ENCODE peak calls at places on chromosomes 4 and X, in ten cellular contexts. D is CD8-positive, alpha-beta T cell; Q is right atrium auricular region; E is H1; V is IMR-90; U is AG04450; P is fibroblast of lung; N is mammary epithelial cell; H is colonic mucosa; F is foreskin keratinocyte. Y is an unnamed sample.

GRCh38 chrX:81414630-81415029 is 212.7 kb downstream of the SH3BGRL start:
- DNase-seq in U (no peak), V (no peak), N (no peak), Q (no peak), F (no peak), H (no peak), E (no peak), P (no peak), D (no peak), Y (no peak)

GRCh38 chrX:19097553-19097952 is 24.7 kb downstream of the ADGRG2 start:
- DNase-seq in P (no peak), H (no peak), U (no peak), Q (no peak), V (no peak), F (no peak), N (no peak), D (no peak), E (no peak), Y (no peak)

GRCh38 chr4:177077572-177077971 is 232.1 kb upstream of the NEIL3 start:
- DNase-seq in P (no peak), E (no peak), D (no peak), H (no peak), V (no peak), F (no peak), Q (no peak), N (no peak), U (no peak), Y (no peak)

GRCh38 chr4:83011779-83012630 is 1.4 kb upstream of the LIN54 start:
- DNase-seq in E (no peak), U (no peak), Q (peak), F (peak), D (peak), H (peak), P (no peak), N (peak), V (peak), Y (peak)

GRCh38 chr4:102641796-102642195 is 119.0 kb downstream of the MANBA start:
- DNase-seq in U (no peak), P (no peak), N (no peak), E (no peak), D (no peak), F (no peak), H (no peak), Q (no peak), V (no peak), Y (no peak)

GRCh38 chr4:38046735-38047487 is 86.7 kb downstream of the PTTG2 start:
- DNase-seq in P (peak), F (no peak), V (peak), D (no peak), N (no peak), U (no peak), E (no peak), Q (no peak), H (no peak), Y (no peak)

GRCh38 chrX:154351183-154352011 is 23.0 kb downstream of the FLNA start:
- DNase-seq in Q (no peak), U (no peak), E (no peak), D (peak), F (no peak), V (no peak), H (no peak), N (no peak), P (no peak), Y (no peak)

GRCh38 chrX:153687121-153688039 is at the start of gene SLC6A8:
- DNase-seq in D (no peak), Q (peak), H (peak), E (no peak), N (peak), U (peak), F (no peak), V (peak), P (peak), Y (peak)

GRCh38 chr4:37742149-37742548 is 56.0 kb upstream of the RELL1 start:
- DNase-seq in N (peak), V (no peak), F (peak), H (no peak), U (no peak), P (no peak), D (no peak), Q (no peak), E (no peak), Y (peak)

GRCh38 chr4:81166431-81166830 is 48.6 kb downstream of the PRKG2 start:
- DNase-seq in V (no peak), U (no peak), Q (no peak), D (no peak), F (peak), E (no peak), H (no peak), N (peak), P (peak), Y (no peak)

GRCh38 chr4:1792832-1793495 is at the start of gene FGFR3:
- DNase-seq in H (peak), F (no peak), P (peak), V (no peak), D (peak), U (no peak), N (no peak), Q (no peak), E (peak), Y (peak)

GRCh38 chr4:114694770-114695169 is 96.2 kb downstream of the UGT8 start:
- DNase-seq in Q (no peak), N (peak), U (no peak), V (peak), H (no peak), F (peak), P (peak), E (no peak), D (no peak), Y (peak)

GRCh38 chrX:40749874-40750273 is 14.5 kb upstream of the MED14 start:
- DNase-seq in H (no peak), V (no peak), E (no peak), F (no peak), P (no peak), U (no peak), N (no peak), D (no peak), Q (no peak), Y (no peak)

GRCh38 chr4:20809796-20810195 is 109.5 kb downstream of the PACRGL start:
- DNase-seq in F (peak), E (peak), H (no peak), Q (no peak), P (no peak), N (peak), D (no peak), U (no peak), V (no peak), Y (peak)

GRCh38 chr4:89009107-89009506 is 47.9 kb downstream of the FAM13A start:
- DNase-seq in H (no peak), U (no peak), D (no peak), P (no peak), N (no peak), E (no peak), F (no peak), Q (no peak), V (no peak), Y (no peak)

GRCh38 chr4:7299051-7299907 is 106.9 kb downstream of the SORCS2 start:
- DNase-seq in V (no peak), E (no peak), Q (no peak), D (no peak), P (no peak), H (no peak), F (no peak), U (no peak), N (no peak), Y (no peak)

GRCh38 chr4:27008693-27009092 is 148.1 kb downstream of the STIM2 start:
- DNase-seq in F (no peak), E (no peak), U (no peak), H (no peak), P (no peak), D (no peak), V (no peak), Q (no peak), N (no peak), Y (no peak)

GRCh38 chr4:24321151-24321550 is 263.2 kb downstream of the DHX15 start:
- DNase-seq in N (no peak), E (no peak), U (no peak), F (peak), V (peak), D (no peak), Q (no peak), H (no peak), P (peak), Y (peak)

GRCh38 chr4:4203688-4204400 is 22.9 kb downstream of the OTOP1 start:
- DNase-seq in V (no peak), P (no peak), Q (no peak), H (no peak), E (no peak), F (no peak), U (no peak), D (no peak), N (no peak), Y (no peak)

GRCh38 chrX:39946822-39947221 is 150.9 kb downstream of the BCOR start:
- DNase-seq in E (no peak), N (peak), F (peak), P (peak), D (no peak), H (no peak), Q (no peak), U (peak), V (peak), Y (no peak)

GRCh38 chrX:56764153-56764974 is 35.3 kb downstream of the NBDY start:
- DNase-seq in P (peak), N (peak), F (peak), V (peak), U (peak), D (peak), H (peak), Q (peak), E (no peak), Y (peak)

GRCh38 chr4:88017516-88018302 is 10.3 kb downstream of the PKD2 start:
- DNase-seq in U (peak), D (no peak), P (peak), V (peak), N (peak), E (no peak), Q (no peak), F (peak), H (no peak), Y (peak)

GRCh38 chr4:188031751-188032150 is 36.2 kb downstream of the ZFP42 start:
- DNase-seq in N (no peak), H (no peak), P (no peak), U (no peak), F (no peak), D (no peak), E (no peak), Q (no peak), V (no peak), Y (no peak)

GRCh38 chrX:116749943-116750342 is 287.2 kb upstream of the CT83 start:
- DNase-seq in Q (no peak), H (no peak), N (peak), U (no peak), E (no peak), F (peak), V (no peak), P (no peak), D (no peak), Y (peak)

GRCh38 chr4:3215256-3215655 is 33.7 kb upstream of the MSANTD1 start:
- DNase-seq in U (no peak), P (no peak), D (no peak), E (no peak), Q (no peak), F (no peak), V (no peak), H (no peak), N (no peak), Y (no peak)

GRCh38 chr4:41069838-41070237 is 144.5 kb downstream of the APBB2 start:
- DNase-seq in P (no peak), U (no peak), V (no peak), N (no peak), Q (no peak), D (no peak), H (no peak), F (no peak), E (no peak), Y (no peak)

GRCh38 chrX:70044541-70045245 is 5.0 kb downstream of the AWAT2 start:
- DNase-seq in Q (no peak), P (no peak), N (no peak), D (no peak), U (no peak), E (no peak), H (no peak), F (no peak), V (peak), Y (no peak)

GRCh38 chr4:123545569-123546122 is 149.1 kb downstream of the SPRY1 start:
- DNase-seq in F (no peak), V (no peak), H (no peak), P (peak), U (no peak), Q (no peak), N (no peak), E (no peak), D (no peak), Y (no peak)

GRCh38 chr4:38562751-38563198 is 101.2 kb upstream of the KLF3 start:
- DNase-seq in E (no peak), U (no peak), Q (peak), H (peak), D (no peak), V (peak), N (peak), P (no peak), F (no peak), Y (peak)

GRCh38 chr4:105923507-105924238 is 28.4 kb downstream of the NPNT start:
- DNase-seq in P (peak), Q (no peak), U (no peak), V (no peak), H (no peak), D (no peak), E (no peak), F (peak), N (peak), Y (peak)

GRCh38 chr4:169109276-169109675 is 99.2 kb upstream of the CBR4 start:
- DNase-seq in Q (no peak), H (no peak), D (no peak), U (no peak), N (no peak), P (no peak), E (no peak), V (no peak), F (no peak), Y (no peak)

GRCh38 chrX:31580726-31581125 is 508.9 kb upstream of the FTHL17 start:
- DNase-seq in E (no peak), F (peak), P (peak), H (no peak), D (no peak), N (peak), Q (no peak), V (peak), U (no peak), Y (peak)

DNA sequence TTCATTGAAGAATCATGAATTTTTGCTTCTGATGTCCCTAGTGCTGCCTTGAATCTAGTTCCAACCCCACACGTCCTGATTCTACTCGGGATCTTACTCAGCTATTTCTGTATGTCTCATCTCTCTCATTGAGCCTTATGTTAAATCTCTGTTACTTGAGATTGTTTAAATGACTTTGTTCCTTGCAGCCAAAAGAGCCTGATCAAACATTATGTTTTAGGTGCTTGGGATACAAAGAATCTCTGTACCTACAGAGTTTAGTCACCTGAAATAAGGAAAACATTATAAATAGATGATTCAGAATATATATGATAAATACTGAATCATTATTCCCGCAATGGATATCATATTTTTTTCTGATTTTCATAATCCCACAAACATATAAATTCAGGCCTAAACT is 13.7 kb upstream of the ANKRD50 start:
- DNase-seq in V (no peak), N (peak), D (no peak), U (no peak), H (no peak), P (no peak), F (peak), Q (no peak), E (no peak), Y (no peak)
- H3K27ac ChIP-seq in V (no peak), N (no peak), D (no peak), U (no peak), H (no peak), P (no peak), F (no peak), Q (no peak), E (no peak), Y (no peak)

GRCh38 chr4:73727685-73728084 is 12.7 kb upstream of the CXCL8 start:
- DNase-seq in P (no peak), D (no peak), F (no peak), Q (no peak), U (no peak), N (no peak), V (no peak), H (no peak), E (no peak), Y (no peak)
- TF ChIP-seq CTCF in P (no peak), D (no peak), F (no peak), Q (no peak), U (no peak), N (no peak), V (no peak), H (no peak), E (no peak), Y (no peak)

DNA sequence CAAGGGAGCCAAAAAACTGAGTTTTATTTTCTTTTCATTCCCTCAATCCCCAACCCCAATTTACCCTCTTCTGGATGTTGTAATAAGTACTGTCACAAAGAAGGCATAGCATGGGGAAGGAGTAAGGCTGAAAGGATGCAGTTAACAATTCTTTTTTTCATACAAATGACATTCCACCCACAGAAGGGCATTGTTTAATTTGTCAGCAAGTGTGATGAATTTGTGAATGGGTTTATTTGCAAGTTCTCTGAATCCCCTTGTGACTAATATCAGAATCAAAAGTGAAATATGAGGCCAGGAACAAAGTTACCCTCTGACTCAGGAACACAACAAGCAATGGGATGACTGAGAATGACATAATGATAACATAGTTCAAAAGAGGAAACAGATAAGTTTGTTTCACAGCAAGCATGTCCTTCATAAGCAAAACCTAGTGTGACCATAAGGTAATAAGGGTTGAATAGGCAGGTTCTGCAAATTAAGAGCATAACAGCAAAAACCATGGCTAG is 2.1 kb downstream of the GEMIN8 start:
- DNase-seq in H (no peak), V (peak), Q (no peak), N (peak), D (no peak), E (no peak), P (peak), F (peak), U (peak), Y (peak)
- H3K27ac ChIP-seq in H (no peak), V (no peak), Q (no peak), N (peak), D (no peak), E (no peak), P (no peak), F (peak), U (peak), Y (peak)

GRCh38 chr4:140277576-140277975 is 95.9 kb upstream of the SCOC start:
- DNase-seq in N (no peak), Q (no peak), F (no peak), D (no peak), V (peak), P (no peak), U (no peak), H (no peak), E (no peak), Y (no peak)

GRCh38 chr4:140284449-140284848 is 89.0 kb upstream of the SCOC start:
- DNase-seq in V (no peak), F (no peak), Q (no peak), N (no peak), D (no peak), P (no peak), H (no peak), E (no peak), U (no peak), Y (no peak)

GRCh38 chr4:140286503-140286902 is 86.9 kb upstream of the SCOC start:
- DNase-seq in E (no peak), N (no peak), P (no peak), F (no peak), D (no peak), H (no peak), U (no peak), V (no peak), Q (no peak), Y (no peak)

DNA sequence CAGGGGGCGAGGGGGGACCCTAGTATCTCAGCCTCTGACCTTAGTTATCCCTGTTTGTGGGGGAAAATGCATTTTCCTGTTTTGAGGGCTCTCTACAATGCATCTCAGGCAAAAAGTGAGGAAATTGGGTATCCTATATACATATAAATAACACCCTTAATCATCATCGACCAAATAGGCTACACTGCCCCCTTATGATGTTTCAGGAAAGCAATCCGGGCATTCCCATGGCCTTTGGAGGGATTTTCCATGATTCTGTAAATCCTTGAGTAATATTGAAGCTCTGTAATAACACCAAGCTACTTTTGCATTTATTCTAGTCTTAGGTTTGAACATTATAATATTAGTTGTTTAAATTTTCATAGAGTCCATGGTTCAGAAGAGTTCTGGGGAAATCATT is 91.6 kb upstream of the SCOC start:
- DNase-seq in P (no peak), E (no peak), N (peak), D (no peak), H (no peak), Q (no peak), V (peak), U (no peak), F (no peak), Y (no peak)
- TF ChIP-seq CTCF in P (no peak), E (peak), N (no peak), D (no peak), H (no peak), Q (no peak), V (peak), U (no peak), F (peak), Y (no peak)

GRCh38 chr4:121677524-121677923 is 19.3 kb downstream of the ANXA5 start:
- DNase-seq in N (no peak), P (no peak), Q (no peak), V (no peak), E (no peak), F (no peak), D (no peak), H (no peak), U (no peak), Y (no peak)
- H3K27ac ChIP-seq in N (no peak), P (no peak), Q (no peak), V (no peak), E (no peak), F (no peak), D (no peak), H (no peak), U (no peak), Y (no peak)

DNA sequence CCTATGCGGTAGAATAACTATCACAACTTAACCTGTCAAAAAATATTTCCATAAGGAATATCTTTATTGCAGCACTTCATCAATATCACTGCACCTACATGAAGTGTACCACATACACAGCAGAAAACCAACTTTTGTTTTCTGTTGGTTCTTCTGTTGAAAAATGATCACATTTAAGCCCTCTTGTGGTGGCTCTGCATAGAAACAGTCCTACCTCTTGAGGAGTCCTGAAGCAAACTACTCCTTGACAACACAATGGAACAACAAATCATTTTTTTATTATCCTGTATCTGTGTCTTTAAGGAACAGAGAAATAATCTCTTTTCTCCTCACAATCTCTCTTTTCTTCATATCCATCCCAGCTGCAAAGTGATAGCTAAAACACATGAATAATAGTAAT is 39.8 kb upstream of the ATOH1 start:
- DNase-seq in N (peak), D (no peak), Q (no peak), E (no peak), P (no peak), U (no peak), F (peak), V (peak), H (no peak), Y (peak)
- TF ChIP-seq CTCF in N (peak), D (no peak), Q (no peak), E (peak), P (peak), U (peak), F (peak), V (peak), H (peak), Y (peak)

GRCh38 chr4:159303435-159303834 is 200.6 kb downstream of the RAPGEF2 start:
- DNase-seq in V (no peak), F (no peak), H (no peak), P (no peak), Q (no peak), U (no peak), E (no peak), D (no peak), N (no peak), Y (no peak)
- H3K27ac ChIP-seq in V (no peak), F (no peak), H (no peak), P (no peak), Q (no peak), U (no peak), E (no peak), D (no peak), N (no peak), Y (no peak)